ENCODE peak calls at places on chromosomes 12 and 14, in six cellular contexts. One of them, this sample, is unnamed.

GRCh38 chr12:109693653-109694224 is 19.9 kb upstream of the FAM222A start:
- DNase-seq in OCI-LY7: no peak
- DNase-seq in breast epithelium: no peak
- DNase-seq in osteoblast: no peak
- DNase-seq in CD8-positive, alpha-beta T cell: no peak
- DNase-seq in GM06990: no peak
- DNase-seq in this sample: no peak

GRCh38 chr12:94304566-94305061 is 155.1 kb downstream of the CEP83 start:
- DNase-seq in OCI-LY7: no peak
- DNase-seq in breast epithelium: no peak
- DNase-seq in CD8-positive, alpha-beta T cell: no peak
- DNase-seq in osteoblast: no peak
- DNase-seq in GM06990: no peak
- DNase-seq in this sample: no peak

GRCh38 chr14:20904393-20905029 is 13.3 kb downstream of the RNASE3 start:
- DNase-seq in OCI-LY7: no peak
- DNase-seq in osteoblast: no peak
- DNase-seq in GM06990: no peak
- DNase-seq in breast epithelium: no peak
- DNase-seq in CD8-positive, alpha-beta T cell: no peak
- DNase-seq in this sample: no peak

GRCh38 chr12:5332521-5332920 is 99.4 kb upstream of the NTF3 start:
- DNase-seq in GM06990: no peak
- DNase-seq in CD8-positive, alpha-beta T cell: no peak
- DNase-seq in OCI-LY7: no peak
- DNase-seq in breast epithelium: no peak
- DNase-seq in osteoblast: no peak
- DNase-seq in this sample: no peak

GRCh38 chr14:94175403-94176146 is 1.5 kb downstream of the PPP4R4 start:
- DNase-seq in osteoblast: no peak
- DNase-seq in GM06990: no peak
- DNase-seq in OCI-LY7: no peak
- DNase-seq in CD8-positive, alpha-beta T cell: no peak
- DNase-seq in breast epithelium: no peak
- DNase-seq in this sample: no peak

GRCh38 chr12:122057007-122057735 is 21.4 kb upstream of the MLXIP start:
- DNase-seq in osteoblast: peak
- DNase-seq in OCI-LY7: no peak
- DNase-seq in CD8-positive, alpha-beta T cell: no peak
- DNase-seq in breast epithelium: no peak
- DNase-seq in GM06990: no peak
- DNase-seq in this sample: no peak

GRCh38 chr14:63383776-63384367 is 65.1 kb upstream of the GPHB5 start:
- DNase-seq in osteoblast: no peak
- DNase-seq in GM06990: peak
- DNase-seq in breast epithelium: no peak
- DNase-seq in OCI-LY7: peak
- DNase-seq in CD8-positive, alpha-beta T cell: no peak
- DNase-seq in this sample: no peak

GRCh38 chr12:5499566-5500325 is 67.8 kb downstream of the NTF3 start:
- DNase-seq in osteoblast: no peak
- DNase-seq in OCI-LY7: no peak
- DNase-seq in breast epithelium: no peak
- DNase-seq in GM06990: no peak
- DNase-seq in CD8-positive, alpha-beta T cell: no peak
- DNase-seq in this sample: peak

GRCh38 chr14:51283402-51283825 is 43.4 kb downstream of the TMX1 start:
- DNase-seq in osteoblast: peak
- DNase-seq in GM06990: no peak
- DNase-seq in CD8-positive, alpha-beta T cell: no peak
- DNase-seq in breast epithelium: no peak
- DNase-seq in OCI-LY7: peak
- DNase-seq in this sample: no peak

GRCh38 chr12:89706551-89707348 is 1.9 kb downstream of the ATP2B1 start:
- DNase-seq in CD8-positive, alpha-beta T cell: no peak
- DNase-seq in OCI-LY7: peak
- DNase-seq in osteoblast: peak
- DNase-seq in breast epithelium: no peak
- DNase-seq in GM06990: peak
- DNase-seq in this sample: no peak

DNA sequence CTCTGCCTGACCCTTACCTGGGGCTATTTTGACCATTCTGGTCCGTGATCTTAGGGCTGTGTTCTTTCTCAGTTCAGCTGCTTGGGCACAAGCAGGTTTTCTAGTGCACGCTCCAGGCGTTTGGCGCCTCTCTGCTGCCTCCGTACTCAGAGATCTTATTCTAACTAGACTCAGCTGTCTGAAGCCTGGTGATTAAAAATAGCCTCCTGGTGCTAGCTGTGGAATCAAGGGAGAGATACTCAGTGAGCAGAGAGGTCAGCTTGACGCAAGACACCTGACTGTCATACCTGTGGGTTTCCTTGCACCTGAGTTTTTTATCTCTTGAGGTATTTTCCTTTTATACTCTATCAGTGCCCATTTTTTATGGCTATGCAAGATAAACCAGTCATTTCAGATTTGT is 144.8 kb downstream of the ETV6 start:
- DNase-seq in breast epithelium: no peak
- DNase-seq in CD8-positive, alpha-beta T cell: no peak
- DNase-seq in OCI-LY7: no peak
- DNase-seq in osteoblast: no peak
- DNase-seq in GM06990: no peak
- DNase-seq in this sample: no peak
- H3K4me3 ChIP-seq in breast epithelium: no peak
- H3K4me3 ChIP-seq in CD8-positive, alpha-beta T cell: no peak
- H3K4me3 ChIP-seq in OCI-LY7: no peak
- H3K4me3 ChIP-seq in osteoblast: no peak
- H3K4me3 ChIP-seq in GM06990: no peak
- H3K4me3 ChIP-seq in this sample: no peak

DNA sequence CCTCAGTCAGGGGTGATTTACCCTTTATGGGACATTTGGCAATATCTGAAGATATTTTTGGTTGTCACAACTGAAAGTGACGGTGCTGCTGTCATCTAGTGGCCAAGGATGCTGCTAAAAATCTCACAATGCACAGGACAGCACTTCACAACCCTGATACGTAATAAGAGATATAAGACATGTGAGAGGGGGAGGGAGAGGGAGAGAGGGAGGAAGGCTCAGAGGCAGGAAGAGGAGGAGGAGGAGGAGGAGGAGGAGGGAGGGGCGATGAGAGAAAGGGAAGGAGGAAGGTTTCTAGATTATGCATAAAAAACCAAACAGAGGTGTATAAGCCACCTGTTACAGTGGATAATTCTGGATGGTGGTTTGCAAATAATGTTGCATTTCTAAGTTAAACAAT is 14.3 kb downstream of the MYL2 start:
- DNase-seq in OCI-LY7: peak
- DNase-seq in osteoblast: peak
- DNase-seq in breast epithelium: no peak
- DNase-seq in GM06990: peak
- DNase-seq in CD8-positive, alpha-beta T cell: no peak
- DNase-seq in this sample: no peak
- TF ChIP-seq CTCF in OCI-LY7: peak
- TF ChIP-seq CTCF in osteoblast: no peak
- TF ChIP-seq CTCF in breast epithelium: no peak
- TF ChIP-seq CTCF in GM06990: peak
- TF ChIP-seq CTCF in CD8-positive, alpha-beta T cell: no peak
- TF ChIP-seq CTCF in this sample: no peak

GRCh38 chr14:91250912-91251311 is 6.4 kb upstream of the GPR68 start:
- DNase-seq in CD8-positive, alpha-beta T cell: no peak
- DNase-seq in GM06990: no peak
- DNase-seq in breast epithelium: no peak
- DNase-seq in OCI-LY7: no peak
- DNase-seq in osteoblast: no peak
- DNase-seq in this sample: no peak
- H3K4me3 ChIP-seq in CD8-positive, alpha-beta T cell: no peak
- H3K4me3 ChIP-seq in GM06990: no peak
- H3K4me3 ChIP-seq in breast epithelium: no peak
- H3K4me3 ChIP-seq in OCI-LY7: no peak
- H3K4me3 ChIP-seq in osteoblast: no peak
- H3K4me3 ChIP-seq in this sample: no peak

GRCh38 chr14:22824711-22825359 is 4.9 kb upstream of the MRPL52 start:
- DNase-seq in osteoblast: peak
- DNase-seq in breast epithelium: no peak
- DNase-seq in CD8-positive, alpha-beta T cell: no peak
- DNase-seq in GM06990: no peak
- DNase-seq in OCI-LY7: peak
- DNase-seq in this sample: no peak

GRCh38 chr14:22821193-22822016 is 6.2 kb upstream of the SLC7A7 start:
- DNase-seq in GM06990: no peak
- DNase-seq in osteoblast: no peak
- DNase-seq in breast epithelium: no peak
- DNase-seq in OCI-LY7: no peak
- DNase-seq in CD8-positive, alpha-beta T cell: no peak
- DNase-seq in this sample: no peak

GRCh38 chr14:22820731-22821130 is 5.5 kb upstream of the SLC7A7 start:
- DNase-seq in CD8-positive, alpha-beta T cell: no peak
- DNase-seq in breast epithelium: no peak
- DNase-seq in OCI-LY7: no peak
- DNase-seq in GM06990: no peak
- DNase-seq in osteoblast: peak
- DNase-seq in this sample: no peak

GRCh38 chr14:22822017-22822618 is 6.9 kb upstream of the SLC7A7 start:
- DNase-seq in osteoblast: no peak
- DNase-seq in OCI-LY7: no peak
- DNase-seq in GM06990: no peak
- DNase-seq in breast epithelium: no peak
- DNase-seq in CD8-positive, alpha-beta T cell: no peak
- DNase-seq in this sample: no peak

GRCh38 chr14:22822619-22823551 is 6.8 kb upstream of the MRPL52 start:
- DNase-seq in breast epithelium: no peak
- DNase-seq in osteoblast: peak
- DNase-seq in OCI-LY7: peak
- DNase-seq in CD8-positive, alpha-beta T cell: peak
- DNase-seq in GM06990: peak
- DNase-seq in this sample: peak
- TF ChIP-seq CTCF in breast epithelium: peak
- TF ChIP-seq CTCF in osteoblast: peak
- TF ChIP-seq CTCF in OCI-LY7: peak
- TF ChIP-seq CTCF in CD8-positive, alpha-beta T cell: peak
- TF ChIP-seq CTCF in GM06990: peak
- TF ChIP-seq CTCF in this sample: peak

DNA sequence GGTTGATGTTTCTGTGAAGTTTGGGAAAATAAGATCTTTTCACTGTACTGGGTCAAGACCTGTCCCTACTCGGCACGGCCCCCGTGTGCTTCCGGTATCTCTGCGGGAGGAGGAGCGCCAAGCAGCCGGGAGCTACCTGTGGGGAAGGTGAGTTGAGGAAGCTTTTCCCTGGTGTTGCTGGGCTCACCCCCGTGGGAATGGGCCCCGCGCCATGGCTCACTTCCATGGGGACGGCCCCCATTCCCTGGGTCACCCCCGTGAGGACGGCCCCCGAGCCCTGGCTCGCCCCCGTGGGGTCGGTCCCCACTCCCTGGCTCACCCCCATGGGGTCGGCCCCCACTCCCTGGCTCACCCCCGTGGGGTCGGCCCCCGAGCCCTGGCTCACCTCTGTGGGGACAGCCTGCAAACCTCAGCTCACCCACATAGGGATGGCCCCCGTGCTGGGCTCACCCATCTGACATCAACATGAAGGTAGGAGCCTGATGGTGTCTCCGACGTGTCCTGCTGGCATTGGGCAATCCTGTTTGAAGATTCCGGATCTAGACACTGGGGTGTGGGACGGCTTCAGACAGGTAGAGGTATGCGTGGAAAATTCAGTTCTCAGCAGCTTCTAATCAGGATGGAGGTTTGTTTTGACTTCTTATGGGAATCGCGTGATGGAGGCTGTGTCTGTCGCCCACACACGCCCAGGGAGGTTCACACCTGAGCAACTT is 9.1 kb downstream of the LRCOL1 start:
- DNase-seq in OCI-LY7: no peak
- DNase-seq in osteoblast: no peak
- DNase-seq in CD8-positive, alpha-beta T cell: no peak
- DNase-seq in breast epithelium: no peak
- DNase-seq in GM06990: no peak
- DNase-seq in this sample: no peak
- H3K4me3 ChIP-seq in OCI-LY7: no peak
- H3K4me3 ChIP-seq in osteoblast: peak
- H3K4me3 ChIP-seq in CD8-positive, alpha-beta T cell: peak
- H3K4me3 ChIP-seq in breast epithelium: no peak
- H3K4me3 ChIP-seq in GM06990: no peak
- H3K4me3 ChIP-seq in this sample: no peak

GRCh38 chr14:69300601-69301221 is 40.8 kb downstream of the GALNT16 start:
- DNase-seq in osteoblast: no peak
- DNase-seq in GM06990: no peak
- DNase-seq in OCI-LY7: no peak
- DNase-seq in breast epithelium: no peak
- DNase-seq in CD8-positive, alpha-beta T cell: no peak
- DNase-seq in this sample: no peak

GRCh38 chr14:69303086-69303485 is 43.1 kb downstream of the GALNT16 start:
- DNase-seq in CD8-positive, alpha-beta T cell: no peak
- DNase-seq in breast epithelium: no peak
- DNase-seq in OCI-LY7: no peak
- DNase-seq in osteoblast: no peak
- DNase-seq in GM06990: no peak
- DNase-seq in this sample: no peak

GRCh38 chr14:69298131-69299071 is 38.4 kb downstream of the GALNT16 start:
- DNase-seq in CD8-positive, alpha-beta T cell: no peak
- DNase-seq in osteoblast: no peak
- DNase-seq in OCI-LY7: no peak
- DNase-seq in GM06990: no peak
- DNase-seq in breast epithelium: no peak
- DNase-seq in this sample: no peak

DNA sequence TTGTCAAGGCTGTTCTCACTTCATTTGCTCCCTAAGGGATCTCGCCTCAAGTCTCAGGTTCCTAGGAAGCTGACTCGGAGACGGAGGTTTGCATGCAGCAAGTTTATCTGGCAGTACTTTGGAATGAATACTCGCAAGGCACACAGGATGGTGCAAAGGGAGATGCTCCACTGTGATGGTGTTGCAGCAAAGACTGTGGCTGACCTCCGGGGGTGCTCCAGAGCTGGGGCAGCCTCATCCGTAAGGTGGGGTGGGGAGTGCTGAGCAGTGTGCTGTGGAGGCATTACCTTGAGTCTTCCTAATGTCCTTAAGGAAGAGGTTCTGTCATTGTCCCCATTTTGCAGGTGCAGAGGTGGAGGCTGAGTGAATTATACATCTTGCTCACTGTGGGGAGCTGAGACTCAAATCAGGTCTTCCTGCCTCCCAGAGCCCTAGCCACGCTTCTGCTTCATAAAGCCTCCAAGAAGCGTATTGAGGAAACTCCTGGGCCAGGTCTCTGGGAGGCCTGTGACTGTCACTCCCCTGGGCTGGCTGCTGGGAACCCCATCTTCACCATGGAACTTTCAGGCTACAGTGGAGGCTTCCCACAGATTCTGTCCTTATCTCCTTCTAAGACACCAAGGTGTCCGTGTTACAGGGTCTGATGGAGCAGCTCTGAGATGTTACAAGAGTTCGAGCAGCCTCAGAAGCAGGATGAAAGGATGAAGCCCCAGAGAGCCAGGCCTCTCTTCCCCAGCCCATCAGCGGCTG is 39.5 kb downstream of the GALNT16 start:
- DNase-seq in OCI-LY7: peak
- DNase-seq in breast epithelium: no peak
- DNase-seq in GM06990: no peak
- DNase-seq in CD8-positive, alpha-beta T cell: no peak
- DNase-seq in osteoblast: no peak
- DNase-seq in this sample: no peak
- TF ChIP-seq CTCF in OCI-LY7: peak
- TF ChIP-seq CTCF in breast epithelium: no peak
- TF ChIP-seq CTCF in GM06990: peak
- TF ChIP-seq CTCF in CD8-positive, alpha-beta T cell: no peak
- TF ChIP-seq CTCF in osteoblast: peak
- TF ChIP-seq CTCF in this sample: no peak

This sample was measured in transverse colon.